ENCODE peak calls at places on chromosome 16, in six cellular contexts. D, F, K, G, J and R are unnamed samples.

GRCh38 chr16:71479420-71479819 is 9.7 kb downstream of the ZNF19 start:
- DNase-seq in G (peak; percentile 30), F (peak; percentile 23), D (no peak), J (no peak), K (no peak), R (no peak)

GRCh38 chr16:84446086-84446485 is 58.4 kb downstream of the MEAK7 start:
- DNase-seq in K (peak; percentile 39), F (no peak), G (no peak), D (no peak), J (no peak), R (no peak)

GRCh38 chr16:48524348-48525200 is 85.4 kb downstream of the N4BP1 start:
- DNase-seq in J (no peak), K (peak; percentile 68), F (no peak), G (no peak), D (no peak), R (no peak)

GRCh38 chr16:18804540-18804939 is 3.2 kb upstream of the ARL6IP1 start:
- DNase-seq in K (no peak), J (no peak), G (no peak), F (no peak), D (no peak), R (no peak)

GRCh38 chr16:2032285-2033056 is 5.8 kb downstream of the NHERF2 start:
- DNase-seq in J (no peak), G (no peak), D (no peak), F (no peak), K (no peak), R (no peak)

GRCh38 chr16:86626966-86627365 is 48.6 kb downstream of the FOXL1 start:
- DNase-seq in F (no peak), G (peak; percentile 23), D (no peak), J (no peak), K (peak; percentile 54), R (no peak)

GRCh38 chr16:22322741-22323140 is 25.5 kb downstream of the POLR3E start:
- DNase-seq in G (no peak), D (no peak), K (peak; percentile 79), J (no peak), F (no peak), R (peak; percentile 63)

GRCh38 chr16:52816993-52817392 is 235.7 kb downstream of the CHD9NB start:
- DNase-seq in J (no peak), F (no peak), K (no peak), D (no peak), G (no peak), R (no peak)

GRCh38 chr16:4486126-4486893 is 10.1 kb downstream of the HMOX2 start:
- DNase-seq in G (no peak), F (no peak), K (no peak), J (no peak), D (no peak), R (no peak)

GRCh38 chr16:47136101-47136820 is 7.5 kb downstream of the NETO2 start:
- DNase-seq in D (no peak), J (no peak), G (peak; percentile 31), F (no peak), K (no peak), R (no peak)

GRCh38 chr16:54648575-54648974 is 282.1 kb upstream of the IRX5 start:
- DNase-seq in D (no peak), G (no peak), F (no peak), K (no peak), J (no peak), R (no peak)

GRCh38 chr16:55701442-55702319 is 45.9 kb downstream of the SLC6A2 start:
- DNase-seq in D (peak; percentile 20), K (peak; percentile 90), G (peak; percentile 27), J (no peak), F (peak; percentile 55), R (no peak)

GRCh38 chr16:57061084-57061905 is 31.1 kb upstream of the CPNE2 start:
- DNase-seq in K (peak; percentile 96), F (no peak), G (no peak), J (no peak), D (peak; percentile 49), R (no peak)

GRCh38 chr16:27426423-27427408 is 24.7 kb downstream of the IL21R start:
- DNase-seq in K (peak; percentile 84), D (peak; percentile 90), G (peak; percentile 91), F (no peak), J (no peak), R (peak; percentile 80)

GRCh38 chr16:78348886-78349285 is 249.4 kb downstream of the WWOX start:
- DNase-seq in K (no peak), G (no peak), F (no peak), J (no peak), D (no peak), R (no peak)

GRCh38 chr16:14309906-14310305 is 238.8 kb downstream of the MRTFB start:
- DNase-seq in G (peak; percentile 44), J (no peak), F (no peak), K (no peak), D (no peak), R (no peak)

GRCh38 chr16:60230666-60231065 is 1496.5 kb upstream of the GOT2 start:
- DNase-seq in K (no peak), J (peak; percentile 40), F (no peak), G (no peak), D (no peak), R (no peak)

GRCh38 chr16:20178297-20178696 is 104.6 kb upstream of the GPR139 start:
- DNase-seq in G (no peak), F (no peak), K (no peak), D (no peak), J (no peak), R (peak; percentile 64)

GRCh38 chr16:23504076-23504452 is 6.2 kb downstream of the GGA2 start:
- DNase-seq in G (peak; percentile 83), J (no peak), K (peak; percentile 92), D (no peak), F (no peak), R (no peak)

GRCh38 chr16:4660454-4661007 is 32.8 kb upstream of the NUDT16L1 start:
- DNase-seq in G (peak; percentile 68), K (no peak), F (no peak), J (no peak), D (no peak), R (no peak)

GRCh38 chr16:27983244-27983643 is 80.3 kb downstream of the GSG1L start:
- DNase-seq in G (no peak), K (no peak), D (no peak), F (no peak), J (no peak), R (no peak)

GRCh38 chr16:28168991-28169554 is 42.7 kb downstream of the XPO6 start:
- DNase-seq in J (no peak), G (no peak), K (no peak), D (no peak), F (no peak), R (no peak)

GRCh38 chr16:54118846-54119245 is 167.7 kb downstream of the IRX3 start:
- DNase-seq in D (no peak), F (no peak), K (no peak), J (no peak), G (peak; percentile 8), R (no peak)

GRCh38 chr16:15440852-15441251 is 6.5 kb downstream of the BMERB1 start:
- DNase-seq in D (no peak), F (no peak), J (no peak), K (no peak), G (peak; percentile 54), R (no peak)

GRCh38 chr16:86387461-86388440 is 122.6 kb upstream of the FOXF1 start:
- DNase-seq in K (no peak), J (no peak), D (peak; percentile 95), F (no peak), G (peak; percentile 94), R (no peak)

GRCh38 chr16:8751481-8752311 is 45.7 kb downstream of the TMEM186 start:
- DNase-seq in F (no peak), K (no peak), J (no peak), D (peak; percentile 20), G (peak; percentile 53), R (no peak)

GRCh38 chr16:71746442-71747046 is 22.0 kb upstream of the PHLPP2 start:
- DNase-seq in J (no peak), F (peak; percentile 22), D (no peak), K (no peak), G (peak; percentile 46), R (no peak)

GRCh38 chr16:54031107-54031760 is 255.4 kb downstream of the IRX3 start:
- DNase-seq in F (no peak), J (no peak), D (no peak), G (no peak), K (no peak), R (no peak)

GRCh38 chr16:4882261-4882632 is 35.0 kb downstream of the UBN1 start:
- DNase-seq in K (no peak), J (peak; percentile 18), D (no peak), G (peak; percentile 63), F (no peak), R (no peak)

GRCh38 chr16:73616186-73616585 is 568.3 kb upstream of the ZFHX3 start:
- DNase-seq in F (no peak), G (no peak), K (no peak), D (no peak), J (no peak), R (no peak)

GRCh38 chr16:75109732-75110243 is 6.8 kb downstream of the LDHD start:
- DNase-seq in F (peak; percentile 37), G (peak; percentile 24), D (no peak), K (no peak), J (no peak), R (no peak)

GRCh38 chr16:20517149-20517548 is 59.0 kb downstream of the ACSM2B start:
- DNase-seq in J (no peak), F (no peak), G (no peak), D (no peak), K (no peak), R (no peak)

GRCh38 chr16:57401943-57402640 is 2.5 kb upstream of the CCL17 start:
- DNase-seq in J (no peak), K (no peak), D (no peak), G (no peak), F (no peak), R (no peak)